ENCODE peak calls at places on chromosome 17, in nine cellular contexts. One of them, this sample, is unnamed.

GRCh38 chr17:1565860-1566259 is 3.3 kb upstream of the PITPNA start:
- DNase-seq in stimulated activated naive CD4-positive, alpha-beta T cell treated with Interleukin-2 at 50 U/mL for 16 hours: no peak
- DNase-seq in kidney: no peak
- DNase-seq in psoas muscle: no peak
- DNase-seq in AG20443: no peak
- DNase-seq in brain microvascular endothelial cell: no peak
- DNase-seq in Peyer's patch: no peak
- DNase-seq in stimulated activated CD8-positive, alpha-beta memory T cell treated with anti-CD3 and anti-CD28 coated beads, Interleukin-7, amount 100 ng/mL, for 24 hours: no peak
- DNase-seq in activated T-helper 9 cell treated with anti-CD3 and anti-CD28 coated beads, Interleukin-2, amount 50 U/mL, for 16 hours: no peak
- DNase-seq in this sample: no peak

GRCh38 chr17:17767497-17768286 is 69.1 kb downstream of the SREBF1 start:
- DNase-seq in AG20443: no peak
- DNase-seq in psoas muscle: no peak
- DNase-seq in activated T-helper 9 cell treated with anti-CD3 and anti-CD28 coated beads, Interleukin-2, amount 50 U/mL, for 16 hours: no peak
- DNase-seq in stimulated activated naive CD4-positive, alpha-beta T cell treated with Interleukin-2 at 50 U/mL for 16 hours: no peak
- DNase-seq in brain microvascular endothelial cell: no peak
- DNase-seq in Peyer's patch: no peak
- DNase-seq in stimulated activated CD8-positive, alpha-beta memory T cell treated with anti-CD3 and anti-CD28 coated beads, Interleukin-7, amount 100 ng/mL, for 24 hours: no peak
- DNase-seq in kidney: no peak
- DNase-seq in this sample: no peak

GRCh38 chr17:46125831-46126230 is 67.4 kb downstream of the KANSL1 start:
- DNase-seq in brain microvascular endothelial cell: peak
- DNase-seq in stimulated activated CD8-positive, alpha-beta memory T cell treated with anti-CD3 and anti-CD28 coated beads, Interleukin-7, amount 100 ng/mL, for 24 hours: no peak
- DNase-seq in kidney: no peak
- DNase-seq in Peyer's patch: no peak
- DNase-seq in activated T-helper 9 cell treated with anti-CD3 and anti-CD28 coated beads, Interleukin-2, amount 50 U/mL, for 16 hours: no peak
- DNase-seq in psoas muscle: no peak
- DNase-seq in stimulated activated naive CD4-positive, alpha-beta T cell treated with Interleukin-2 at 50 U/mL for 16 hours: no peak
- DNase-seq in AG20443: no peak
- DNase-seq in this sample: no peak

GRCh38 chr17:691423-691822 is 23.2 kb downstream of the VPS53 start:
- DNase-seq in stimulated activated CD8-positive, alpha-beta memory T cell treated with anti-CD3 and anti-CD28 coated beads, Interleukin-7, amount 100 ng/mL, for 24 hours: no peak
- DNase-seq in psoas muscle: no peak
- DNase-seq in stimulated activated naive CD4-positive, alpha-beta T cell treated with Interleukin-2 at 50 U/mL for 16 hours: no peak
- DNase-seq in brain microvascular endothelial cell: peak
- DNase-seq in kidney: no peak
- DNase-seq in AG20443: peak
- DNase-seq in activated T-helper 9 cell treated with anti-CD3 and anti-CD28 coated beads, Interleukin-2, amount 50 U/mL, for 16 hours: no peak
- DNase-seq in Peyer's patch: no peak
- DNase-seq in this sample: no peak

GRCh38 chr17:6479626-6480324 is 35.5 kb downstream of the PIMREG start:
- DNase-seq in psoas muscle: no peak
- DNase-seq in brain microvascular endothelial cell: no peak
- DNase-seq in kidney: no peak
- DNase-seq in Peyer's patch: no peak
- DNase-seq in stimulated activated CD8-positive, alpha-beta memory T cell treated with anti-CD3 and anti-CD28 coated beads, Interleukin-7, amount 100 ng/mL, for 24 hours: no peak
- DNase-seq in AG20443: no peak
- DNase-seq in stimulated activated naive CD4-positive, alpha-beta T cell treated with Interleukin-2 at 50 U/mL for 16 hours: no peak
- DNase-seq in activated T-helper 9 cell treated with anti-CD3 and anti-CD28 coated beads, Interleukin-2, amount 50 U/mL, for 16 hours: no peak
- DNase-seq in this sample: no peak

GRCh38 chr17:28327709-28328108 is 7.6 kb downstream of the IFT20 start:
- DNase-seq in stimulated activated naive CD4-positive, alpha-beta T cell treated with Interleukin-2 at 50 U/mL for 16 hours: no peak
- DNase-seq in stimulated activated CD8-positive, alpha-beta memory T cell treated with anti-CD3 and anti-CD28 coated beads, Interleukin-7, amount 100 ng/mL, for 24 hours: no peak
- DNase-seq in psoas muscle: no peak
- DNase-seq in Peyer's patch: no peak
- DNase-seq in brain microvascular endothelial cell: no peak
- DNase-seq in activated T-helper 9 cell treated with anti-CD3 and anti-CD28 coated beads, Interleukin-2, amount 50 U/mL, for 16 hours: no peak
- DNase-seq in kidney: no peak
- DNase-seq in AG20443: no peak
- DNase-seq in this sample: no peak

GRCh38 chr17:48718162-48718780 is 4.0 kb downstream of the PRAC1 start:
- DNase-seq in kidney: no peak
- DNase-seq in psoas muscle: no peak
- DNase-seq in Peyer's patch: no peak
- DNase-seq in activated T-helper 9 cell treated with anti-CD3 and anti-CD28 coated beads, Interleukin-2, amount 50 U/mL, for 16 hours: no peak
- DNase-seq in AG20443: no peak
- DNase-seq in stimulated activated naive CD4-positive, alpha-beta T cell treated with Interleukin-2 at 50 U/mL for 16 hours: no peak
- DNase-seq in brain microvascular endothelial cell: no peak
- DNase-seq in stimulated activated CD8-positive, alpha-beta memory T cell treated with anti-CD3 and anti-CD28 coated beads, Interleukin-7, amount 100 ng/mL, for 24 hours: no peak
- DNase-seq in this sample: no peak

GRCh38 chr17:50100921-50101345 is 5.8 kb downstream of the PDK2 start:
- DNase-seq in AG20443: peak
- DNase-seq in stimulated activated naive CD4-positive, alpha-beta T cell treated with Interleukin-2 at 50 U/mL for 16 hours: no peak
- DNase-seq in psoas muscle: no peak
- DNase-seq in brain microvascular endothelial cell: no peak
- DNase-seq in Peyer's patch: no peak
- DNase-seq in activated T-helper 9 cell treated with anti-CD3 and anti-CD28 coated beads, Interleukin-2, amount 50 U/mL, for 16 hours: no peak
- DNase-seq in stimulated activated CD8-positive, alpha-beta memory T cell treated with anti-CD3 and anti-CD28 coated beads, Interleukin-7, amount 100 ng/mL, for 24 hours: no peak
- DNase-seq in kidney: peak
- DNase-seq in this sample: no peak

GRCh38 chr17:61235821-61236197 is 163.8 kb upstream of the TBX2 start:
- DNase-seq in AG20443: peak
- DNase-seq in stimulated activated CD8-positive, alpha-beta memory T cell treated with anti-CD3 and anti-CD28 coated beads, Interleukin-7, amount 100 ng/mL, for 24 hours: no peak
- DNase-seq in brain microvascular endothelial cell: peak
- DNase-seq in psoas muscle: no peak
- DNase-seq in kidney: no peak
- DNase-seq in Peyer's patch: no peak
- DNase-seq in activated T-helper 9 cell treated with anti-CD3 and anti-CD28 coated beads, Interleukin-2, amount 50 U/mL, for 16 hours: no peak
- DNase-seq in stimulated activated naive CD4-positive, alpha-beta T cell treated with Interleukin-2 at 50 U/mL for 16 hours: no peak
- DNase-seq in this sample: no peak

GRCh38 chr17:65902165-65902564 is 289.8 kb downstream of the CEP112 start:
- DNase-seq in psoas muscle: no peak
- DNase-seq in Peyer's patch: no peak
- DNase-seq in brain microvascular endothelial cell: no peak
- DNase-seq in stimulated activated CD8-positive, alpha-beta memory T cell treated with anti-CD3 and anti-CD28 coated beads, Interleukin-7, amount 100 ng/mL, for 24 hours: no peak
- DNase-seq in activated T-helper 9 cell treated with anti-CD3 and anti-CD28 coated beads, Interleukin-2, amount 50 U/mL, for 16 hours: no peak
- DNase-seq in stimulated activated naive CD4-positive, alpha-beta T cell treated with Interleukin-2 at 50 U/mL for 16 hours: no peak
- DNase-seq in AG20443: no peak
- DNase-seq in kidney: no peak
- DNase-seq in this sample: no peak

GRCh38 chr17:73691321-73691766 is 47.1 kb upstream of the SDK2 start:
- DNase-seq in brain microvascular endothelial cell: no peak
- DNase-seq in psoas muscle: no peak
- DNase-seq in Peyer's patch: no peak
- DNase-seq in AG20443: no peak
- DNase-seq in stimulated activated CD8-positive, alpha-beta memory T cell treated with anti-CD3 and anti-CD28 coated beads, Interleukin-7, amount 100 ng/mL, for 24 hours: no peak
- DNase-seq in kidney: no peak
- DNase-seq in activated T-helper 9 cell treated with anti-CD3 and anti-CD28 coated beads, Interleukin-2, amount 50 U/mL, for 16 hours: no peak
- DNase-seq in stimulated activated naive CD4-positive, alpha-beta T cell treated with Interleukin-2 at 50 U/mL for 16 hours: no peak
- DNase-seq in this sample: no peak

GRCh38 chr17:9956474-9957131 is 51.5 kb upstream of the RCVRN start:
- DNase-seq in brain microvascular endothelial cell: no peak
- DNase-seq in stimulated activated CD8-positive, alpha-beta memory T cell treated with anti-CD3 and anti-CD28 coated beads, Interleukin-7, amount 100 ng/mL, for 24 hours: no peak
- DNase-seq in AG20443: no peak
- DNase-seq in Peyer's patch: no peak
- DNase-seq in stimulated activated naive CD4-positive, alpha-beta T cell treated with Interleukin-2 at 50 U/mL for 16 hours: no peak
- DNase-seq in activated T-helper 9 cell treated with anti-CD3 and anti-CD28 coated beads, Interleukin-2, amount 50 U/mL, for 16 hours: no peak
- DNase-seq in psoas muscle: no peak
- DNase-seq in kidney: no peak
- DNase-seq in this sample: no peak